ENCODE peak calls at places on chromosomes 16 and 17, in seven cellular contexts. L, A, D, Y, Q, J and P are unnamed samples.
A peak's percentile ranks its signal among the peaks of the same experiment; 100 is the strongest.

GRCh38 chr17:44561237-44561623 is 3.9 kb downstream of the FZD2 start:
- DNase-seq in L (no peak), A (no peak), D (no peak), Y (no peak), Q (no peak), J (no peak), P (no peak)

GRCh38 chr16:87563714-87564523 is 38.4 kb upstream of the JPH3 start:
- DNase-seq in L (no peak), A (no peak), D (no peak), Y (no peak), Q (no peak), J (no peak), P (no peak)

GRCh38 chr16:66517586-66518263 is 32.2 kb downstream of the TK2 start:
- DNase-seq in L (no peak), A (no peak), D (no peak), Y (no peak), Q (no peak), J (no peak), P (no peak)

GRCh38 chr17:48378238-48378637 is 51.8 kb downstream of the SKAP1 start:
- DNase-seq in L (no peak), A (no peak), D (no peak), Y (no peak), Q (no peak), J (no peak), P (no peak)

GRCh38 chr17:68182940-68183551 is 64.8 kb upstream of the AMZ2 start:
- DNase-seq in L (peak; percentile 35), A (peak; percentile 55), D (no peak), Y (no peak), Q (no peak), J (no peak), P (no peak)

GRCh38 chr16:88943131-88943664 is 33.8 kb downstream of the CBFA2T3 start:
- DNase-seq in L (no peak), A (no peak), D (no peak), Y (no peak), Q (no peak), J (no peak), P (no peak)

GRCh38 chr17:80999224-81000088 is 7.8 kb downstream of the CHMP6 start:
- DNase-seq in L (no peak), A (no peak), D (no peak), Y (no peak), Q (no peak), J (no peak), P (no peak)

GRCh38 chr16:57508084-57508425 is 21.8 kb upstream of the DOK4 start:
- DNase-seq in L (no peak), A (no peak), D (no peak), Y (no peak), Q (no peak), J (no peak), P (no peak)

GRCh38 chr16:11595908-11596504 is 9.3 kb upstream of the LITAF start:
- DNase-seq in L (no peak), A (no peak), D (no peak), Y (no peak), Q (no peak), J (no peak), P (no peak)

GRCh38 chr16:21088143-21088542 is 62.5 kb downstream of the DNAH3 start:
- DNase-seq in L (no peak), A (no peak), D (no peak), Y (no peak), Q (no peak), J (no peak), P (no peak)

GRCh38 chr16:58018803-58019202 is 6.8 kb upstream of the MMP15 start:
- DNase-seq in L (no peak), A (no peak), D (no peak), Y (no peak), Q (no peak), J (peak; percentile 56), P (no peak)

GRCh38 chr16:3266873-3267537 is 10.6 kb upstream of the MEFV start:
- DNase-seq in L (peak; percentile 19), A (peak; percentile 26), D (no peak), Y (no peak), Q (peak; percentile 58), J (no peak), P (peak; percentile 57)

GRCh38 chr16:48158296-48158695 is 2.5 kb upstream of the ABCC12 start:
- DNase-seq in L (no peak), A (peak; percentile 93), D (no peak), Y (no peak), Q (no peak), J (no peak), P (no peak)

GRCh38 chr17:34146440-34147043 is 108.5 kb upstream of the CCL2 start:
- DNase-seq in L (peak; percentile 65), A (no peak), D (peak; percentile 60), Y (no peak), Q (peak; percentile 36), J (peak; percentile 77), P (peak; percentile 36)

DNA sequence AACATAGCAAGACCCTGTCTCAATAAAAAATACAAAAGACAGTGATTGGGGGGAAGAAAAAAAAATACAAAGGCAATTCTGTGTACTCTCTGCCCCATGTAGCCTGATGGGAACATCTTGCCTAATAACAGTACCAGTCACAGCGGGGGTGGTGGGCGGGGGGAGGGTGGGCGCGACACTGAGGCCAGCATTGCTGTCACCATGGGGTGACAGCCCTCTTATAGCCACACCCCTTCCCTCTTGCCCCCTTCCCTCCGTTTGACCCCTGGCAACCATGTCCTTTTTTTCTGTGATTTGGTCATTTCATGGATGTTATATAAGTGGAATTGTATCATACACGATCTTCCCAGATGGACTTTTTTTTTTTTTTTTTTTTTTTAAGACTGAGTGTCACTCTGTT is 80.9 kb downstream of the DNAH17 start:
- DNase-seq in L (no peak), A (no peak), D (no peak), Y (no peak), Q (no peak), J (peak; percentile 13), P (no peak)
- H3K4me3 ChIP-seq in L (no peak overlapping the region), A (no peak overlapping the region), D (no peak overlapping the region), Y (no peak overlapping the region), Q (no peak overlapping the region), J (no peak overlapping the region), P (no peak overlapping the region)

DNA sequence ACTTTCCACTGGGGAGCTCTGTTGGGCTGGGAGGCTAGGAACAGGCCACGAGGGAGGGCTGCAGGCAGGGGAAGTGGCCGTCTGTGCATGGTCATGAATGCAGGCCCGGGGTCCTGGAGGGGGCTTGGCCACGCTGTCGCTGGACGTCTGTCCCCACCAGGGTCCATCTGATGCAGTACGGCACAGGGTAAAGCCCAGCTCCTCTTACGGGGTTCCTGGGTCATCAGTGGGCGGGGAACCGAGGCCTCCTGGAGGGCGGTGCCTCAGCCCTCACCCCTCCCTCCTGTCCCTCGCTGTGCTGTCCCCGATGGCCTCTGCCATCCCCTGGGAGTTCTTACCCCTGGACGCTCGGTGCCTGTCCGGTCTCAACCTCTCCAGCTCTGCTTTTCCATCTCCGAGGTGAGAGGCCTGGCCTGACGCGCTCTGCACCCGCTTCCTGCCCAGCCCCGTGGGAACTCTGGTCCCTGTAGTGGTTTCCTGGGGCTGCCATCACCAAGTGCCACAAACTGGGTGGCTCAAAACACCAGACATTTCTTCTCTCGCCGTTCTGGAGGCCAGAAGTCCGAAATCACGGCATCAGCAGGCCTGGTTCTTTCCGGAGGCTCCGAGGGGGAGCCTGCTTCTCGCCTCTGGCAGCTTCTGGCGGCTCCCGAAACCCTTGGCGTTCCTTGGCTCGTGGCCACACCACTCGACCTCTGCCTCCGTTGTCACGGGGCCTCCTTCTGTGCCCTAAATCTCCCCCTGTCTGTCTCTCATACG is 182.8 kb downstream of the SEC14L1 start:
- DNase-seq in L (peak; percentile 92), A (no peak), D (no peak), Y (no peak), Q (peak; percentile 81), J (peak; percentile 79), P (peak; percentile 68)
- H3K4me3 ChIP-seq in L (peak overlapping the region; percentile 5), A (peak overlapping the region; percentile 28), D (no peak overlapping the region), Y (peak overlapping the region; percentile 74), Q (no peak overlapping the region), J (peak overlapping the region; percentile 10), P (peak overlapping the region; percentile 63)

GRCh38 chr16:85902366-85903155 is 3.6 kb downstream of the IRF8 start:
- DNase-seq in L (no peak), A (no peak), D (peak; percentile 57), Y (no peak), Q (no peak), J (no peak), P (no peak)
- H3K4me3 ChIP-seq in L (no peak overlapping the region), A (no peak overlapping the region), D (no peak overlapping the region), Y (peak overlapping the region; percentile 20), Q (no peak overlapping the region), J (no peak overlapping the region), P (no peak overlapping the region)

DNA sequence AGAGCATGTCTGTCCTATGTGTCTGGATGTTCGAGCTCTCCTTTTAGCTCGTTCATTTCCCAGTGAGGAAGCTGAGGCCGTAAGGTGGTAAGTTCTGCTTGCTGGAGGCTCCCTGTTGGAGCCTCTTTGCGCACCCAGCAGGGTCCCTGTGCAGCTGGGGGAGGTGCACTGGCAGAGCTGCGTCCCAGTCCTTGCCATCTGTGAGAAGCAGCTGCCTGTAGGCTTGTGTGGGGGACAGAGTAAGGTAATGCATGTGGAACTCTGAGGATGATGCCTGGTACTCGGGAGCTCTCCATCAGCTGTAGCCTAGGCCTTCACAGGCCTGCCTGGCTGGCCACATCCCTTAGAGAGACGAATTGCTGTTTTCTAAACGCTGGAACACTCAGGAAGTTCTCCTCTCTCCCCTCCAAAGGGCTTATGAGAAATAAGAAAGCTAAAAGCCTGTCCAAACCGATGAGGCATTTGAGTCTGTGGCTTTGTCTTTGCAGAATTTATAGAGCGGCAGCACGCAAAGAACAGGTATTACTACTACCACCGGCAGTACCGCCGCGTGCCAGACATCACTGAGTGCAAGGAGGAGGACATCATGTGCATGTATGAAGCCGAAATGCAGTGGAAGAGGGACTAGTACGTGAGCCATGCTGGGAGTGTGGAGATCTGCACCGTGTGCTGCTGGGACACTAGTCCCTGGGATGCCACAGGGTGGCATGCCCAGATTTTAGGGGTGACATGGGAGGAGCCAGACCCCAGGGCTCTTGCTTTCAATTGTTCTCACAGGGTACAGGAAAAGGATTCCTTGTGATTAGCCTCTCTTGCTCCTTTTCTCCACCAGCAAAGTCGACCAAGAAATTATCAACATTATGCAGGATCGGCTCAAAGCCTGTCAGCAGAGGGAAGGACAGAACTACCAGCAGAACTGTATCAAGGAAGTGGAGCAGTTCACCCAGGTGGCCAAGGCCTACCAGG is 1.6 kb downstream of the NDUFB10 start:
- DNase-seq in L (no peak), A (peak; percentile 64), D (no peak), Y (no peak), Q (no peak), J (no peak), P (peak; percentile 63)
- H3K4me3 ChIP-seq in L (no peak overlapping the region), A (peak overlapping the region; percentile 91), D (peak overlapping the region; percentile 32), Y (peak overlapping the region; percentile 86), Q (no peak overlapping the region), J (peak overlapping the region; percentile 93), P (peak overlapping the region; percentile 80)

GRCh38 chr16:49697631-49698030 is 158.3 kb downstream of the ZNF423 start:
- DNase-seq in L (no peak), A (no peak), D (no peak), Y (no peak), Q (no peak), J (no peak), P (no peak)
- H3K4me3 ChIP-seq in L (no peak overlapping the region), A (no peak overlapping the region), D (no peak overlapping the region), Y (no peak overlapping the region), Q (no peak overlapping the region), J (no peak overlapping the region), P (no peak overlapping the region)